ENCODE peak calls at places on chromosome 18, in nine cellular contexts. V, X, N, R, D, Q, T, Z and W are unnamed samples.

GRCh38 chr18:3313685-3314084 is 51.8 kb downstream of the MYL12B start:
- DNase-seq in X (no peak), D (no peak), R (no peak), Z (no peak), N (no peak), Q (no peak), V (no peak), T (no peak), W (no peak)

GRCh38 chr18:79531926-79532689 is 136.4 kb downstream of the NFATC1 start:
- DNase-seq in T (peak), N (no peak), V (no peak), Q (no peak), X (no peak), D (no peak), R (no peak), Z (no peak), W (no peak)

GRCh38 chr18:9989481-9989880 is 75.7 kb downstream of the VAPA start:
- DNase-seq in R (no peak), Z (no peak), N (no peak), X (no peak), V (no peak), D (no peak), Q (no peak), T (peak), W (no peak)

GRCh38 chr18:59265246-59266018 is 7.8 kb downstream of the RAX start:
- DNase-seq in N (no peak), T (no peak), Q (no peak), Z (peak), D (no peak), X (no peak), V (no peak), R (no peak), W (no peak)

GRCh38 chr18:67402543-67402942 is 114.0 kb downstream of the DSEL start:
- DNase-seq in Z (no peak), N (peak), T (no peak), D (no peak), R (peak), Q (no peak), V (no peak), X (no peak), W (peak)

GRCh38 chr18:24138884-24139616 is at the start of gene CABYR:
- DNase-seq in N (peak), R (peak), V (peak), Q (peak), T (peak), Z (peak), D (peak), X (peak), W (peak)

GRCh38 chr18:55381277-55381676 is 206.7 kb downstream of the TCF4 start:
- DNase-seq in D (no peak), X (no peak), T (no peak), V (no peak), Z (no peak), R (peak), N (peak), Q (no peak), W (peak)

GRCh38 chr18:75981102-75981501 is 513.9 kb downstream of the ZNF516 start:
- DNase-seq in R (no peak), Q (no peak), V (no peak), Z (no peak), X (no peak), T (no peak), D (no peak), N (no peak), W (no peak)

GRCh38 chr18:45106331-45106774 is 425.7 kb downstream of the SETBP1 start:
- DNase-seq in Q (no peak), D (no peak), T (no peak), Z (no peak), R (peak), X (no peak), N (peak), V (no peak), W (peak)

GRCh38 chr18:36724591-36725001 is 104.2 kb downstream of the TPGS2 start:
- DNase-seq in N (no peak), Z (no peak), X (no peak), D (no peak), Q (peak), T (no peak), V (no peak), R (no peak), W (no peak)

GRCh38 chr18:73118121-73118816 is 250.5 kb upstream of the NETO1 start:
- DNase-seq in Q (no peak), D (no peak), Z (no peak), X (no peak), N (peak), T (no peak), R (peak), V (no peak), W (no peak)